ENCODE peak calls at places on chromosome 13, in eight cellular contexts. L is GM04504; C is non-pigmented ciliary epithelial cell; K is activated CD8-positive, alpha-beta memory T cell treated with anti-CD3 and anti-CD28 coated beads, Interleukin-2, amount 50 U/mL, for 48 hours; R is activated effector memory CD4-positive, alpha-beta T cell treated with anti-CD3 and anti-CD28 coated beads, Interleukin-2, amount 50 U/mL, for 16 hours; I is activated CD4-positive, alpha-beta T cell treated with anti-CD3 and anti-CD28 coated beads for 24 hours; M is transverse colon; O is T-helper 1 cell. S is an unnamed sample.

GRCh38 chr13:25727250-25727649 is 324.6 kb downstream of the SHISA2 start:
- DNase-seq in L (no peak), C (no peak), K (no peak), R (no peak), I (no peak), M (peak; percentile 18), O (no peak), S (no peak)

GRCh38 chr13:45861352-45861751 is 9.8 kb upstream of the SIAH3 start:
- DNase-seq in L (no peak), C (peak; percentile 14), K (no peak), R (no peak), I (no peak), M (no peak), O (no peak), S (no peak)

GRCh38 chr13:100544866-100545683 is 43.5 kb downstream of the GGACT start:
- DNase-seq in L (no peak), C (no peak), K (peak; percentile 33), R (no peak), I (no peak), M (no peak), O (no peak), S (no peak)

GRCh38 chr13:97058896-97059295 is 64.6 kb upstream of the OXGR1 start:
- DNase-seq in L (no peak), C (no peak), K (no peak), R (no peak), I (no peak), M (no peak), O (no peak), S (no peak)

GRCh38 chr13:49098198-49098597 is 121.9 kb upstream of the MLNR start:
- DNase-seq in L (peak; percentile 54), C (peak; percentile 97), K (no peak), R (no peak), I (no peak), M (no peak), O (no peak), S (no peak)

GRCh38 chr13:91381371-91381770 is 17.1 kb upstream of the GPC5 start:
- DNase-seq in L (no peak), C (no peak), K (no peak), R (no peak), I (no peak), M (no peak), O (no peak), S (peak; percentile 18)

GRCh38 chr13:44300895-44301638 is 72.6 kb upstream of the SERP2 start:
- DNase-seq in L (peak; percentile 52), C (peak; percentile 59), K (no peak), R (peak; percentile 65), I (no peak), M (no peak), O (peak; percentile 79), S (no peak)

GRCh38 chr13:44111701-44112100 is 232.0 kb downstream of the LACC1 start:
- DNase-seq in L (no peak), C (no peak), K (no peak), R (no peak), I (no peak), M (no peak), O (no peak), S (no peak)

GRCh38 chr13:114222461-114222968 is 12.2 kb upstream of the CDC16 start:
- DNase-seq in L (no peak), C (no peak), K (no peak), R (no peak), I (no peak), M (peak; percentile 30), O (no peak), S (peak; percentile 88)